ENCODE peak calls at places on chromosomes 3 and 15, in nine cellular contexts. O is ELF-1; K is stromal cell of bone marrow; G is A172; X is breast epithelium; T is ELR; F is NAMALWA; N is memory B cell; B is activated T-helper 2 cell treated with anti-CD3 and anti-CD28 coated beads, Interferon-gamma antibody, Interleukin-2, Interleukin-4, amounts not matched to agents 10 μg/mL and 5 μg/mL and 100 μg/mL, durations not matched to agents 14 hours and 24 hours and 36 hours. R is an unnamed sample.

GRCh38 chr3:99013077-99013476 is 111.6 kb upstream of the DCBLD2 start:
- DNase-seq in F (no peak), O (no peak), N (no peak), G (no peak), X (no peak), T (no peak), K (no peak), B (no peak), R (no peak)

GRCh38 chr15:70669966-70670658 is 93.2 kb downstream of the UACA start:
- DNase-seq in G (no peak), B (no peak), K (no peak), F (no peak), O (peak; percentile 37), N (no peak), T (no peak), X (no peak), R (no peak)

GRCh38 chr3:18988619-18989229 is 159.6 kb upstream of the KCNH8 start:
- DNase-seq in O (peak; percentile 12), G (peak; percentile 48), K (peak; percentile 3), F (peak; percentile 61), X (no peak), N (no peak), T (peak; percentile 0), B (no peak), R (no peak)

GRCh38 chr15:57432141-57432701 is 55.9 kb downstream of the CGNL1 start:
- DNase-seq in K (no peak), N (no peak), F (no peak), O (peak; percentile 53), B (no peak), T (no peak), X (no peak), G (no peak), R (no peak)

GRCh38 chr3:195129644-195130492 is 141.1 kb downstream of the XXYLT1 start:
- DNase-seq in O (no peak), N (peak; percentile 68), X (no peak), T (peak; percentile 52), F (peak; percentile 33), G (no peak), K (no peak), B (no peak), R (no peak)

GRCh38 chr15:88833688-88834087 is 30.5 kb downstream of the ACAN start:
- DNase-seq in B (no peak), G (no peak), N (no peak), F (no peak), K (no peak), X (no peak), T (no peak), O (no peak), R (no peak)

GRCh38 chr15:70703483-70703882 is 59.9 kb downstream of the UACA start:
- DNase-seq in G (no peak), N (no peak), O (no peak), B (no peak), X (no peak), F (no peak), T (peak; percentile 70), K (no peak), R (no peak)

GRCh38 chr15:69979269-69979668 is 118.4 kb downstream of the TLE3 start:
- DNase-seq in K (no peak), T (peak; percentile 66), O (peak; percentile 46), X (no peak), F (peak; percentile 74), G (peak; percentile 67), N (no peak), B (no peak), R (no peak)

GRCh38 chr15:101314726-101315125 is 19.7 kb upstream of the SNRPA1 start:
- DNase-seq in G (no peak), F (no peak), N (no peak), T (no peak), O (no peak), K (no peak), X (no peak), B (no peak), R (no peak)

GRCh38 chr3:20669184-20669583 is 483.2 kb upstream of the SGO1 start:
- DNase-seq in N (no peak), G (no peak), K (peak; percentile 20), F (no peak), B (no peak), T (no peak), O (no peak), X (no peak), R (no peak)

GRCh38 chr3:188647237-188647636 is 493.3 kb downstream of the LPP start:
- DNase-seq in G (no peak), K (no peak), B (no peak), F (no peak), N (no peak), O (no peak), X (no peak), T (no peak), R (no peak)

GRCh38 chr3:127038476-127038875 is 55.6 kb downstream of the PLXNA1 start:
- DNase-seq in T (no peak), F (no peak), G (no peak), B (no peak), O (no peak), X (no peak), N (no peak), K (no peak), R (no peak)

GRCh38 chr15:40379853-40380252 is 2.7 kb upstream of the KNSTRN start:
- DNase-seq in G (peak; percentile 95), N (no peak), B (no peak), F (no peak), X (no peak), T (peak; percentile 96), K (peak; percentile 98), O (no peak), R (no peak)

GRCh38 chr3:139629033-139629432 is 48.7 kb downstream of the NMNAT3 start:
- DNase-seq in B (peak; percentile 10), K (no peak), N (no peak), F (peak; percentile 61), X (no peak), O (peak; percentile 46), G (no peak), T (peak; percentile 14), R (no peak)

GRCh38 chr15:65405793-65406192 is 17.0 kb downstream of the IGDCC4 start:
- DNase-seq in X (no peak), N (no peak), F (no peak), B (no peak), O (no peak), K (no peak), T (no peak), G (no peak), R (no peak)

GRCh38 chr3:157119369-157119951 is 40.5 kb downstream of the CCNL1 start:
- DNase-seq in G (no peak), T (no peak), X (no peak), O (peak; percentile 42), B (peak; percentile 42), K (no peak), F (no peak), N (no peak), R (no peak)

GRCh38 chr15:76150971-76151598 is 91.3 kb downstream of the TMEM266 start:
- DNase-seq in F (peak; percentile 92), N (peak; percentile 79), B (peak; percentile 63), X (peak; percentile 75), G (peak; percentile 80), O (peak; percentile 97), K (peak; percentile 48), T (peak; percentile 84), R (peak; percentile 88)

GRCh38 chr15:57427367-57427821 is 51.1 kb downstream of the CGNL1 start:
- DNase-seq in F (no peak), T (peak; percentile 56), N (no peak), B (no peak), G (peak; percentile 33), K (peak; percentile 66), X (no peak), O (peak; percentile 82), R (no peak)

GRCh38 chr3:14253022-14253761 is 74.6 kb downstream of the LSM3 start:
- DNase-seq in O (peak; percentile 44), G (peak; percentile 43), T (peak; percentile 45), X (no peak), K (peak; percentile 31), B (no peak), F (no peak), N (no peak), R (no peak)

GRCh38 chr3:46337911-46338310 is 16.0 kb upstream of the CCR2 start:
- DNase-seq in N (no peak), F (no peak), T (no peak), X (no peak), O (no peak), G (no peak), B (no peak), K (no peak), R (no peak)

GRCh38 chr15:71790081-71790480 is 20.3 kb upstream of the NR2E3 start:
- DNase-seq in N (no peak), G (peak; percentile 82), K (no peak), B (no peak), X (no peak), F (no peak), T (peak; percentile 86), O (no peak), R (no peak)

GRCh38 chr3:1798711-1799410 is 299.8 kb upstream of the CNTN4 start:
- DNase-seq in F (no peak), T (no peak), X (no peak), G (no peak), O (no peak), B (no peak), K (no peak), N (no peak), R (no peak)

GRCh38 chr15:84878504-84878903 is 6.0 kb upstream of the SLC28A1 start:
- DNase-seq in O (peak; percentile 84), G (peak; percentile 53), B (peak; percentile 33), X (peak; percentile 79), F (peak; percentile 58), T (peak; percentile 40), K (peak; percentile 33), N (peak; percentile 35), R (peak; percentile 43)

GRCh38 chr3:170563712-170564423 is 22.0 kb downstream of the SLC7A14 start:
- DNase-seq in T (peak; percentile 87), X (no peak), B (peak; percentile 12), N (no peak), O (no peak), G (peak; percentile 67), F (no peak), K (peak; percentile 71), R (no peak)

GRCh38 chr3:44355634-44356033 is 17.1 kb downstream of the TCAIM start:
- DNase-seq in T (peak; percentile 76), N (no peak), K (peak; percentile 84), F (no peak), O (no peak), B (no peak), X (no peak), G (peak; percentile 73), R (no peak)

GRCh38 chr15:64009798-64010241 is 36.5 kb downstream of the DAPK2 start:
- DNase-seq in T (peak; percentile 69), O (no peak), B (peak; percentile 25), K (no peak), G (no peak), X (no peak), F (peak; percentile 38), N (peak; percentile 10), R (no peak)

GRCh38 chr15:77266708-77267387 is 153.1 kb downstream of the PEAK1 start:
- DNase-seq in N (no peak), O (peak; percentile 94), G (peak; percentile 42), X (no peak), K (peak; percentile 37), F (no peak), B (no peak), T (peak; percentile 72), R (no peak)

GRCh38 chr15:28969511-28970085 is 83.8 kb downstream of the APBA2 start:
- DNase-seq in K (no peak), N (no peak), O (no peak), B (no peak), X (no peak), G (peak; percentile 35), T (peak; percentile 46), F (no peak), R (no peak)

GRCh38 chr3:46931631-46932441 is 44.7 kb downstream of the CCDC12 start:
- DNase-seq in G (peak; percentile 57), O (no peak), X (no peak), T (peak; percentile 69), K (no peak), B (no peak), F (no peak), N (no peak), R (no peak)

GRCh38 chr3:132343018-132343612 is 25.9 kb downstream of the ACP3 start:
- DNase-seq in G (peak; percentile 54), N (peak; percentile 22), X (no peak), T (peak; percentile 72), F (peak; percentile 82), K (peak; percentile 45), B (no peak), O (peak; percentile 59), R (peak; percentile 42)

GRCh38 chr3:50539887-50540286 is 27.7 kb downstream of the C3orf18 start:
- DNase-seq in N (no peak), T (no peak), F (no peak), K (no peak), O (no peak), G (no peak), X (no peak), B (no peak), R (no peak)